ENCODE peak calls at places on chromosomes 11 and 22, in four cellular contexts. One of them, this sample, is unnamed.

GRCh38 chr22:37032535-37033460 is 13.3 kb downstream of the MPST start:
- DNase-seq in glutamatergic neuron: no peak
- DNase-seq in EH: peak
- DNase-seq in heart left ventricle: no peak
- DNase-seq in this sample: peak

GRCh38 chr11:12744831-12745502 is 70.7 kb downstream of the TEAD1 start:
- DNase-seq in heart left ventricle: peak
- DNase-seq in EH: peak
- DNase-seq in glutamatergic neuron: no peak
- DNase-seq in this sample: peak

GRCh38 chr22:32880906-32881596 is 79.5 kb downstream of the TIMP3 start:
- DNase-seq in heart left ventricle: peak
- DNase-seq in glutamatergic neuron: peak
- DNase-seq in EH: peak
- DNase-seq in this sample: peak

GRCh38 chr11:119371778-119372182 is 9.7 kb downstream of the USP2 start:
- DNase-seq in glutamatergic neuron: no peak
- DNase-seq in EH: no peak
- DNase-seq in heart left ventricle: peak
- DNase-seq in this sample: no peak

GRCh38 chr11:22467248-22467647 is 129.1 kb downstream of the SLC17A6 start:
- DNase-seq in EH: no peak
- DNase-seq in heart left ventricle: no peak
- DNase-seq in glutamatergic neuron: no peak
- DNase-seq in this sample: no peak

GRCh38 chr11:76830639-76831312 is 29.9 kb upstream of the ACER3 start:
- DNase-seq in heart left ventricle: no peak
- DNase-seq in EH: peak
- DNase-seq in glutamatergic neuron: peak
- DNase-seq in this sample: no peak

GRCh38 chr11:98572941-98573340 is 447.8 kb upstream of the CNTN5 start:
- DNase-seq in glutamatergic neuron: no peak
- DNase-seq in heart left ventricle: no peak
- DNase-seq in EH: no peak
- DNase-seq in this sample: no peak

GRCh38 chr22:49392247-49392646 is 435.4 kb downstream of the BRD1 start:
- DNase-seq in heart left ventricle: no peak
- DNase-seq in glutamatergic neuron: no peak
- DNase-seq in EH: no peak
- DNase-seq in this sample: no peak

GRCh38 chr11:9004310-9004945 is 627 bp upstream of the NRIP3 start:
- DNase-seq in EH: no peak
- DNase-seq in glutamatergic neuron: peak
- DNase-seq in heart left ventricle: peak
- DNase-seq in this sample: no peak

GRCh38 chr11:1476946-1477736 is 9.4 kb downstream of the MOB2 start:
- DNase-seq in EH: no peak
- DNase-seq in glutamatergic neuron: no peak
- DNase-seq in heart left ventricle: no peak
- DNase-seq in this sample: peak

GRCh38 chr11:65491614-65492386 is 7.0 kb upstream of the MALAT1 start:
- DNase-seq in heart left ventricle: peak
- DNase-seq in glutamatergic neuron: peak
- DNase-seq in EH: peak
- DNase-seq in this sample: peak

GRCh38 chr11:96338910-96339703 is 3.9 kb downstream of the MAML2 start:
- DNase-seq in heart left ventricle: peak
- DNase-seq in EH: peak
- DNase-seq in glutamatergic neuron: no peak
- DNase-seq in this sample: peak

GRCh38 chr11:75667268-75667830 is 1.5 kb downstream of the MAP6 start:
- DNase-seq in heart left ventricle: peak
- DNase-seq in glutamatergic neuron: peak
- DNase-seq in EH: peak
- DNase-seq in this sample: peak

GRCh38 chr11:33742249-33742851 is 6.1 kb upstream of the CD59 start:
- DNase-seq in EH: peak
- DNase-seq in glutamatergic neuron: no peak
- DNase-seq in heart left ventricle: no peak
- DNase-seq in this sample: no peak

GRCh38 chr11:68016904-68017817 is 7.0 kb downstream of the ALDH3B1 start:
- DNase-seq in EH: no peak
- DNase-seq in glutamatergic neuron: peak
- DNase-seq in heart left ventricle: no peak
- DNase-seq in this sample: no peak